ENCODE peak calls at places on chromosomes 6 and 20, in six cellular contexts. R, B, J, E, P and Q are unnamed samples. For H3K4me1, the result is how much of the 10 kb centered on the place peaks cover.

GRCh38 chr20:41005361-41005729 is 23.3 kb upstream of the TOP1 start:
- DNase-seq in J (no peak), E (peak), R (no peak), P (peak), B (peak), Q (peak)

GRCh38 chr6:165685302-165685701 is 22.3 kb upstream of the PDE10A start:
- DNase-seq in P (no peak), R (no peak), E (no peak), J (no peak), B (no peak), Q (no peak)

GRCh38 chr20:43430265-43430664 is 27.4 kb upstream of the SRSF6 start:
- DNase-seq in P (no peak), B (no peak), J (no peak), R (no peak), E (no peak), Q (no peak)

GRCh38 chr6:151627689-151628444 is 134.1 kb downstream of the CCDC170 start:
- DNase-seq in P (no peak), J (no peak), E (no peak), B (no peak), R (no peak), Q (no peak)

GRCh38 chr6:39388526-39389371 is 66.2 kb upstream of the KCNK16 start:
- DNase-seq in J (no peak), B (no peak), P (no peak), E (no peak), R (no peak), Q (no peak)

GRCh38 chr20:4544765-4545164 is 176.9 kb upstream of the PRND start:
- DNase-seq in J (no peak), R (no peak), E (no peak), B (no peak), P (no peak), Q (no peak)

GRCh38 chr6:169058634-169059033 is 195.0 kb downstream of the THBS2 start:
- DNase-seq in J (no peak), R (no peak), P (no peak), B (no peak), E (no peak), Q (no peak)

GRCh38 chr6:74899416-74899815 is 306.4 kb downstream of the COL12A1 start:
- DNase-seq in J (no peak), E (no peak), B (no peak), P (no peak), R (no peak), Q (no peak)

GRCh38 chr20:62646851-62647520 is 4.7 kb downstream of the SLCO4A1 start:
- DNase-seq in P (no peak), E (no peak), R (peak), J (no peak), B (peak), Q (no peak)

GRCh38 chr20:50565874-50566273 is 55.7 kb downstream of the PTPN1 start:
- DNase-seq in B (no peak), P (no peak), R (no peak), J (no peak), E (no peak), Q (no peak)

GRCh38 chr6:53104916-53105315 is 39.7 kb downstream of the FBXO9 start:
- DNase-seq in R (no peak), E (no peak), B (no peak), J (no peak), P (no peak), Q (no peak)

GRCh38 chr6:209432-210103 is 82.7 kb upstream of the DUSP22 start:
- DNase-seq in P (no peak), R (no peak), E (no peak), J (no peak), B (peak), Q (no peak)

GRCh38 chr6:126439040-126439439 is 99.1 kb downstream of the CENPW start:
- DNase-seq in R (no peak), B (no peak), J (no peak), E (no peak), P (no peak), Q (no peak)

GRCh38 chr20:10565191-10565921 is 108.4 kb downstream of the JAG1 start:
- DNase-seq in B (peak), P (peak), J (peak), E (no peak), R (no peak), Q (no peak)

GRCh38 chr6:41167173-41167963 is 4.5 kb upstream of the TREM2 start:
- DNase-seq in E (no peak), B (no peak), J (peak), R (no peak), P (peak), Q (no peak)

GRCh38 chr6:15948930-15949900 is 179.7 kb upstream of the MYLIP start:
- DNase-seq in P (peak), E (peak), J (peak), R (no peak), B (no peak), Q (no peak)

GRCh38 chr20:37990571-37991151 is 42.6 kb downstream of the TTI1 start:
- DNase-seq in B (peak), J (peak), E (peak), R (peak), P (peak), Q (peak)

GRCh38 chr6:33840064-33840926 is 36.5 kb upstream of the MLN start:
- DNase-seq in J (no peak), P (peak), E (no peak), B (peak), R (no peak), Q (no peak)

GRCh38 chr6:93164781-93165180 is 254.6 kb downstream of the EPHA7 start:
- DNase-seq in P (no peak), R (no peak), B (no peak), J (no peak), E (no peak), Q (no peak)

GRCh38 chr6:11772109-11772830 is 6.3 kb downstream of the ADTRP start:
- DNase-seq in E (peak), B (peak), R (no peak), P (no peak), J (no peak), Q (no peak)

GRCh38 chr20:15332711-15333160 is 995.3 kb upstream of the FLRT3 start:
- DNase-seq in E (no peak), J (no peak), R (no peak), B (no peak), P (no peak), Q (no peak)

GRCh38 chr20:51985013-51985415 is 182.7 kb upstream of the SALL4 start:
- DNase-seq in B (no peak), J (no peak), E (no peak), P (no peak), R (no peak), Q (no peak)

GRCh38 chr6:31143148-31143547 is 4.3 kb upstream of the PSORS1C2 start:
- DNase-seq in E (no peak), B (no peak), J (peak), P (peak), R (no peak), Q (no peak)

GRCh38 chr6:24932832-24933231 is 2.9 kb downstream of the RIPOR2 start:
- DNase-seq in R (peak), P (no peak), B (no peak), J (no peak), E (no peak), Q (no peak)

GRCh38 chr20:52049001-52049731 is 142.4 kb downstream of the ZFP64 start:
- DNase-seq in E (no peak), J (peak), P (no peak), B (no peak), R (no peak), Q (no peak)

GRCh38 chr6:134810402-134810801 is 139.5 kb downstream of the ALDH8A1 start:
- DNase-seq in B (no peak), J (no peak), P (no peak), R (no peak), E (no peak), Q (no peak)

GRCh38 chr6:165826487-165827189 is 163.6 kb upstream of the PDE10A start:
- DNase-seq in J (no peak), E (no peak), B (no peak), R (no peak), P (no peak), Q (no peak)

GRCh38 chr6:150766201-150766997 is 99.1 kb upstream of the MTHFD1L start:
- DNase-seq in P (peak), B (no peak), E (no peak), R (no peak), J (no peak), Q (no peak)

GRCh38 chr6:157941101-157941863 is 40.4 kb upstream of the SYNJ2 start:
- DNase-seq in P (no peak), B (no peak), J (no peak), R (no peak), E (no peak), Q (no peak)

GRCh38 chr6:117483645-117484016 is 1.2 kb downstream of the DCBLD1 start:
- DNase-seq in E (no peak), P (no peak), B (no peak), R (no peak), J (peak), Q (no peak)

GRCh38 chr20:16477632-16478031 is 95.6 kb downstream of the KIF16B start:
- DNase-seq in R (no peak), E (no peak), P (no peak), J (no peak), B (no peak), Q (no peak)

GRCh38 chr6:2973656-2974055 is 2.3 kb upstream of the SERPINB6 start:
- DNase-seq in R (no peak), B (no peak), E (no peak), J (no peak), P (no peak), Q (no peak)

GRCh38 chr20:52268184-52268583 is 76.6 kb upstream of the ZFP64 start:
- DNase-seq in B (no peak), P (no peak), E (no peak), J (no peak), R (no peak), Q (no peak)

GRCh38 chr6:39430446-39430845 is 107.9 kb upstream of the KCNK16 start:
- DNase-seq in P (no peak), B (no peak), R (no peak), E (no peak), J (no peak), Q (no peak)

GRCh38 chr6:70103798-70104197 is 199.1 kb downstream of the COL9A1 start:
- DNase-seq in E (no peak), P (no peak), R (peak), B (no peak), J (no peak), Q (no peak)

GRCh38 chr6:117795234-117795633 is 111.8 kb upstream of the SLC35F1 start:
- DNase-seq in J (no peak), B (no peak), P (no peak), E (peak), R (no peak), Q (no peak)

GRCh38 chr6:135128268-135128914 is 52.7 kb upstream of the MYB start:
- DNase-seq in P (no peak), B (peak), J (no peak), R (no peak), E (no peak), Q (no peak)

GRCh38 chr6:36807143-36807542 is 32.1 kb downstream of the CPNE5 start:
- DNase-seq in P (no peak), J (no peak), E (no peak), R (no peak), B (no peak), Q (no peak)
- H3K4me1 ChIP-seq in P (under half), J (under half), E (under half), R (under half), B (under half), Q (under half)

GRCh38 chr6:44223471-44224153 is at the start of gene SLC29A1:
- DNase-seq in R (peak), J (peak), P (peak), E (peak), B (peak), Q (peak)
- H3K4me1 ChIP-seq in R (half or more), J (under half), P (under half), E (under half), B (under half), Q (half or more)

GRCh38 chr6:6610031-6610591 is 21.6 kb downstream of the LY86 start:
- DNase-seq in R (peak), E (no peak), J (no peak), P (no peak), B (peak), Q (no peak)

GRCh38 chr6:6604566-6604965 is 16.0 kb downstream of the LY86 start:
- DNase-seq in J (no peak), R (no peak), P (no peak), B (no peak), E (no peak), Q (no peak)

GRCh38 chr6:6604015-6604414 is 15.5 kb downstream of the LY86 start:
- DNase-seq in R (no peak), B (no peak), P (no peak), J (no peak), E (no peak), Q (no peak)

GRCh38 chr6:6603317-6603716 is 14.8 kb downstream of the LY86 start:
- DNase-seq in B (no peak), J (no peak), R (no peak), E (no peak), P (no peak), Q (no peak)

DNA sequence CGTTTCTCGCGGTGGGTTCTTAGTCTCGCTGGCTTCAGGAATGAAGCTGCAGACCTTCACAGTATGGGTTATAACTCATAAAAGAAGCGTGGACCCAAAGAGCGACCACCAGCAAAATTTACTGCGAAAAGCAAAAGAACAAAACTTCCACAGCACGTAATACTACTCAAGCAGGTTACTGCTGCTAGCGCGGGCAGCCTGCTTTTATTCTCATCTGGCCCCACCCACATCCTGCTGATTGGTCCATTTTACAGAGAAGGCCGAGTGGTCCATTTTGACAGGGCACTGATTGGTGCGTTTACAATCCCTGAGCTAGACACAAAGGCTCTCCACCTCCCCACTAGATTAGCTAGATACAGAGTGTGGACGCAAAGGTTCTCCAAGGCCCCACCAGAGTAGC is 17.4 kb downstream of the LY86 start:
- DNase-seq in B (no peak), J (no peak), P (no peak), R (no peak), E (no peak), Q (no peak)
- H3K4me1 ChIP-seq in B (under half), J (under half), P (under half), R (under half), E (under half), Q (under half)

DNA sequence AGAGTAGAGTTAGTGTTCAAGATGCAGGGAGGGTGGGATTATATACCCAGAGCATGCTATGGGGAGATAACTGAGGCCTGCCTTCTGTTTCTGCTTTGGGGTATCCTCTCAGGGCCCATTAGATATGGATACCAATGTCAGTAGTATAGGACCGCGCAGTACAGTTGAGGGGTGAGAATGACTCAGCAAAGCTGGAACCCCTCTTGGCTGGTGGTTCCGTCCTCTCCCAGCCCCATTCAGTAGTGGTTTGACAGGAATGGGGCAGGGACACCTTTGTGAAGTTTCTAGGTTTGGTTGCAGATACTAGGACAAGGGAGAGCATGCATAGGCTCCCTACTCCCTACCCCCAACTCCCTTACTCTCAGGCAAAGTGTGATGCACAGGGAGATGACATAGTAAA is 47.8 kb downstream of the EIF2S2 start:
- DNase-seq in R (no peak), P (no peak), J (no peak), B (no peak), E (no peak), Q (no peak)
- H3K4me1 ChIP-seq in R (under half), P (under half), J (under half), B (under half), E (under half), Q (under half)

GRCh38 chr6:140907235-140907634 is 1225.5 kb upstream of the GJE1 start:
- DNase-seq in P (peak), E (no peak), J (no peak), B (no peak), R (no peak), Q (no peak)

GRCh38 chr6:140909620-140910019 is 1223.1 kb upstream of the GJE1 start:
- DNase-seq in R (no peak), J (no peak), B (no peak), E (no peak), P (no peak), Q (no peak)

GRCh38 chr6:140908505-140908904 is 1224.2 kb upstream of the GJE1 start:
- DNase-seq in E (no peak), R (no peak), P (no peak), J (no peak), B (no peak), Q (no peak)

GRCh38 chr6:140909156-140909555 is 1223.6 kb upstream of the GJE1 start:
- DNase-seq in P (no peak), B (no peak), E (no peak), R (no peak), J (no peak), Q (no peak)

DNA sequence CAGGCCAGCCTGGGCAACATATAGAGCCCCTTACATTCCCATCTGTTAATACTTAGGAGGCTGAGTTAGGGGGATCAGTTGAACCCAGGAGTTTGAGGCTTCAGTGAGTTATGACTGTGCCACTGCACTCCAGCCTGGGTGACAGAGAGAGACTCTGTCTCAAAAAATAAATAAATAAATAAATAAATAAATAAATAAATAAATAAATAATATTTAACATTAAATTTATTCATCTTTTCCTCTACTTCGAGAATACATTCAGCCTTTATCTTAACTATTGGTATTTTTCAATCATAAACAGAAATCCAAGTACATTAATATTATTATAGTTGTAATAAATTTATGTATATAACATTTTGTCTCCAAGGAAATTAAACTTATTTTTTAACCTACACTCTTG is 1227.7 kb upstream of the GJE1 start:
- DNase-seq in J (no peak), P (no peak), E (no peak), B (no peak), R (no peak), Q (no peak)
- H3K4me1 ChIP-seq in J (under half), P (under half), E (under half), B (under half), R (under half), Q (under half)

GRCh38 chr20:44702776-44703175 is 12.4 kb upstream of the CCN5 start:
- DNase-seq in B (peak), R (peak), P (peak), J (no peak), E (no peak), Q (peak)
- H3K4me1 ChIP-seq in B (under half), R (under half), P (under half), J (under half), E (under half), Q (under half)

GRCh38 chr6:18392346-18392877 is 5.3 kb downstream of the RNF144B start:
- DNase-seq in P (no peak), E (no peak), B (no peak), J (no peak), R (peak), Q (no peak)
- H3K4me1 ChIP-seq in P (under half), E (under half), B (under half), J (under half), R (half or more), Q (under half)

GRCh38 chr6:143441680-143442359 is 8.7 kb downstream of the ADAT2 start:
- DNase-seq in E (no peak), R (no peak), B (no peak), P (no peak), J (no peak), Q (no peak)
- H3K4me1 ChIP-seq in E (under half), R (under half), B (under half), P (under half), J (under half), Q (under half)

GRCh38 chr20:25033250-25033940 is 24.5 kb downstream of the ACSS1 start:
- DNase-seq in P (no peak), B (no peak), J (no peak), E (no peak), R (no peak), Q (no peak)
- H3K4me1 ChIP-seq in P (under half), B (under half), J (under half), E (under half), R (under half), Q (under half)

DNA sequence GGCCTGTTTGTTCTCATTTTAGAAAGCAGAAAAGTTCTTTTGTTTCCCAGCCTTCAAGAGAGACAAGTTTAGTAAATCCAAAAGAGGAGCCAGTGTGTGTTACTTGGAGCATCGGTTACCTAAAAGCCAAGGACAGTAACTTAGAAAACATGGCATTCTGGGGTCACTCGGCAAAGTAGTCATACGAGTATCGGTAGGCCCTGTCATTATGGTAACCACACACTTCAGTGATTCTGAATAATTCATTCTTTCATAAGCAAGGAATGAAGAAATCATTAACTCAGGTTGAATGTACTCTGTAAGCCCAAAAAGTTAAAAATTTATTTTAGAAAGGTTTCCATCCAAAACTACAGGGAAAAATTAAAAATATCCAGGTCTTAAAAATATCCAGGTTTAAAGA is 34.0 kb downstream of the CNKSR3 start:
- DNase-seq in R (no peak), B (no peak), E (no peak), P (no peak), J (no peak), Q (no peak)
- H3K4me1 ChIP-seq in R (under half), B (under half), E (under half), P (under half), J (under half), Q (under half)